ENCODE peak calls at places on chromosomes 3 and 15, in six cellular contexts. V is activated CD8-positive, alpha-beta memory T cell treated with anti-CD3 and anti-CD28 coated beads, Interleukin-2, amount 50 U/mL, for 48 hours; M is stimulated activated CD8-positive, alpha-beta memory T cell treated with anti-CD3 and anti-CD28 coated beads, Interleukin-15, amount 100 ng/mL, for 24 hours; E is psoas muscle; K is heart right ventricle; N is SW480. D is an unnamed sample.

GRCh38 chr15:40006003-40006402 is 33.0 kb downstream of the SRP14 start:
- DNase-seq in E (no peak), N (no peak), V (no peak), K (no peak), M (no peak), D (no peak)

GRCh38 chr3:112745567-112746248 is 101.0 kb downstream of the CD200R1L start:
- DNase-seq in M (no peak), E (no peak), K (no peak), V (no peak), N (no peak), D (no peak)

GRCh38 chr3:12395349-12396012 is 88.8 kb upstream of the TSEN2 start:
- DNase-seq in M (no peak), N (no peak), K (no peak), V (no peak), E (no peak), D (no peak)

GRCh38 chr3:40524222-40524570 is 564 bp upstream of the ZNF621 start:
- DNase-seq in K (no peak), V (no peak), M (no peak), E (no peak), N (no peak), D (no peak)

GRCh38 chr3:129795596-129795995 is 97.9 kb downstream of the TMCC1 start:
- DNase-seq in M (no peak), N (peak), V (no peak), K (no peak), E (no peak), D (no peak)

GRCh38 chr3:44918087-44918486 is 43.7 kb downstream of the TGM4 start:
- DNase-seq in V (no peak), M (no peak), K (no peak), N (no peak), E (no peak), D (no peak)

GRCh38 chr3:41447701-41448100 is 248.4 kb downstream of the CTNNB1 start:
- DNase-seq in V (no peak), E (no peak), N (no peak), K (no peak), M (no peak), D (no peak)

GRCh38 chr3:160649596-160649995 is 27.4 kb upstream of the ARL14 start:
- DNase-seq in V (no peak), N (no peak), M (no peak), E (no peak), K (no peak), D (no peak)

GRCh38 chr15:43483306-43484128 is 9.4 kb downstream of the TP53BP1 start:
- DNase-seq in V (no peak), M (no peak), K (no peak), N (no peak), E (no peak), D (no peak)

GRCh38 chr3:99315896-99316295 is 322.5 kb upstream of the COL8A1 start:
- DNase-seq in E (no peak), M (no peak), N (no peak), V (no peak), K (no peak), D (no peak)

GRCh38 chr3:179801263-179801662 is 148.4 kb downstream of the USP13 start:
- DNase-seq in K (no peak), N (no peak), E (no peak), V (no peak), M (no peak), D (no peak)

GRCh38 chr3:52204337-52205073 is 6.5 kb downstream of the ALAS1 start:
- DNase-seq in E (no peak), N (peak), V (no peak), M (no peak), K (no peak), D (no peak)

GRCh38 chr15:68580883-68581155 is 2.0 kb downstream of the CORO2B start:
- DNase-seq in N (no peak), K (no peak), E (no peak), M (no peak), V (no peak), D (no peak)

GRCh38 chr3:126450744-126451143 is 24.9 kb downstream of the ZXDC start:
- DNase-seq in V (no peak), K (no peak), M (no peak), E (no peak), N (no peak), D (no peak)

GRCh38 chr15:88231909-88232308 is 24.6 kb downstream of the NTRK3 start:
- DNase-seq in M (no peak), E (no peak), N (no peak), V (no peak), K (no peak), D (no peak)

GRCh38 chr15:97189152-97189551 is 771.4 kb upstream of the ARRDC4 start:
- DNase-seq in K (no peak), E (no peak), V (no peak), N (no peak), M (no peak), D (no peak)

GRCh38 chr3:176351408-176351807 is 845.9 kb downstream of the TBL1XR1 start:
- DNase-seq in N (no peak), V (no peak), E (no peak), M (no peak), K (no peak), D (no peak)

GRCh38 chr15:56832125-56832524 is 86.3 kb upstream of the TCF12 start:
- DNase-seq in N (no peak), K (peak), M (no peak), V (no peak), E (peak), D (peak)

GRCh38 chr15:72112805-72113204 is 5.1 kb downstream of the MYO9A start:
- DNase-seq in E (no peak), K (no peak), N (no peak), V (no peak), M (no peak), D (no peak)

GRCh38 chr3:161126495-161126894 is 21.3 kb upstream of the B3GALNT1 start:
- DNase-seq in E (no peak), V (no peak), K (no peak), M (no peak), N (no peak), D (no peak)